ENCODE peak calls at places on chromosomes 2 and 18, in five cellular contexts. H, P, I, Q and U are unnamed samples.

GRCh38 chr2:212364106-212364505 is 174.5 kb downstream of the ERBB4 start:
- DNase-seq in P (no peak), Q (no peak), I (no peak), H (no peak), U (peak)

GRCh38 chr2:16612490-16612889 is 53.1 kb downstream of the CYRIA start:
- DNase-seq in I (no peak), P (no peak), Q (no peak), H (no peak), U (no peak)

GRCh38 chr2:207337234-207338219 is 171.8 kb upstream of the KLF7 start:
- DNase-seq in P (peak), Q (no peak), H (no peak), I (no peak), U (no peak)

GRCh38 chr2:26179446-26179907 is 6.6 kb downstream of the GAREM2 start:
- DNase-seq in H (no peak), I (no peak), Q (no peak), P (peak), U (no peak)

GRCh38 chr2:11581797-11582525 is 48.1 kb downstream of the GREB1 start:
- DNase-seq in I (no peak), Q (no peak), P (no peak), H (no peak), U (no peak)

GRCh38 chr2:143955416-143956075 is 564.4 kb downstream of the ZEB2 start:
- DNase-seq in Q (no peak), P (no peak), I (no peak), H (no peak), U (no peak)

GRCh38 chr2:155692108-155692507 is 640.4 kb downstream of the NR4A2 start:
- DNase-seq in H (no peak), Q (no peak), P (no peak), I (no peak), U (no peak)

GRCh38 chr2:134154269-134154668 is 99.6 kb upstream of the MGAT5 start:
- DNase-seq in Q (no peak), P (no peak), I (no peak), H (no peak), U (peak)

GRCh38 chr2:32418777-32419176 is 62.0 kb downstream of the BIRC6 start:
- DNase-seq in H (no peak), I (no peak), P (no peak), Q (no peak), U (no peak)

GRCh38 chr18:59021500-59021899 is 118.2 kb upstream of the SEC11C start:
- DNase-seq in P (peak), H (no peak), Q (no peak), I (no peak), U (no peak)

GRCh38 chr18:49959176-49959575 is 145.8 kb upstream of the ACAA2 start:
- DNase-seq in I (no peak), P (no peak), Q (peak), H (no peak), U (no peak)

GRCh38 chr18:2883137-2883671 is 36.4 kb downstream of the EMILIN2 start:
- DNase-seq in I (no peak), P (no peak), Q (peak), H (peak), U (no peak)

GRCh38 chr2:96819101-96819875 is 3.2 kb downstream of the CNNM3 start:
- DNase-seq in Q (no peak), P (peak), H (peak), I (no peak), U (peak)

GRCh38 chr18:12408247-12408869 is 629 bp downstream of the PRELID3A start:
- DNase-seq in I (no peak), P (peak), H (peak), Q (peak), U (peak)

GRCh38 chr2:48306409-48307284 is 223.3 kb upstream of the STON1 start:
- DNase-seq in Q (no peak), H (no peak), I (no peak), P (no peak), U (no peak)

GRCh38 chr2:233480490-233481202 is 85.9 kb downstream of the USP40 start:
- DNase-seq in Q (no peak), P (peak), H (no peak), I (no peak), U (peak)

GRCh38 chr2:60359569-60359968 is 193.9 kb downstream of the BCL11A start:
- DNase-seq in Q (no peak), H (no peak), I (no peak), P (no peak), U (no peak)

GRCh38 chr2:120685403-120686297 is 50.0 kb upstream of the GLI2 start:
- DNase-seq in P (no peak), H (no peak), I (no peak), Q (no peak), U (no peak)

GRCh38 chr2:233824373-233824772 is 30.0 kb downstream of the HJURP start:
- DNase-seq in P (no peak), I (no peak), Q (no peak), H (no peak), U (no peak)

GRCh38 chr2:45765847-45766254 is 114.4 kb downstream of the PRKCE start:
- DNase-seq in Q (no peak), I (peak), H (peak), P (no peak), U (no peak)

GRCh38 chr18:50853863-50854271 is 25.1 kb upstream of the ME2 start:
- DNase-seq in I (no peak), P (no peak), H (no peak), Q (no peak), U (no peak)

GRCh38 chr18:51196116-51196810 is 1.2 kb downstream of the MEX3C start:
- DNase-seq in Q (peak), H (peak), I (peak), P (peak), U (peak)

GRCh38 chr2:111121028-111121872 is 536 bp downstream of the BCL2L11 start:
- DNase-seq in Q (peak), I (peak), H (peak), P (peak), U (no peak)

GRCh38 chr2:29139152-29139551 is 23.9 kb downstream of the CLIP4 start:
- DNase-seq in H (no peak), I (no peak), P (no peak), Q (no peak), U (no peak)

GRCh38 chr18:3710712-3711269 is 260.8 kb downstream of the TGIF1 start:
- DNase-seq in I (peak), P (peak), Q (no peak), H (no peak), U (no peak)